ENCODE peak calls at places on chromosomes 2 and 18, in four cellular contexts. D, H, J and U are unnamed samples.

GRCh38 chr2:186590538-186591441 is 934 bp downstream of the ITGAV start:
- DNase-seq in D (peak; percentile 36), J (peak; percentile 54), H (peak; percentile 3), U (peak; percentile 57)

GRCh38 chr2:207202645-207203044 is 36.9 kb upstream of the KLF7 start:
- DNase-seq in D (peak; percentile 28), J (peak; percentile 79), H (no peak), U (peak; percentile 86)

GRCh38 chr2:237894396-237894979 is 35.1 kb downstream of the RAMP1 start:
- DNase-seq in J (no peak), D (no peak), H (no peak), U (no peak)

GRCh38 chr2:171963198-171963597 is 36.6 kb upstream of the METAP1D start:
- DNase-seq in H (no peak), D (no peak), J (peak; percentile 6), U (no peak)

GRCh38 chr2:224469374-224469964 is 67.6 kb upstream of the FAM124B start:
- DNase-seq in D (no peak), J (no peak), H (no peak), U (peak; percentile 41)

GRCh38 chr2:111905990-111906735 is 7.8 kb downstream of the MERTK start:
- DNase-seq in H (peak; percentile 57), D (peak; percentile 55), J (peak; percentile 43), U (no peak)

GRCh38 chr18:10514621-10515020 is 11.2 kb upstream of the NAPG start:
- DNase-seq in D (no peak), J (no peak), H (no peak), U (no peak)

GRCh38 chr2:219461061-219461514 is 26.4 kb downstream of the SPEG start:
- DNase-seq in H (peak; percentile 18), D (no peak), J (peak; percentile 33), U (peak; percentile 61)

GRCh38 chr2:100106460-100106859 is 35.9 kb downstream of the AFF3 start:
- DNase-seq in J (peak; percentile 45), H (no peak), D (no peak), U (peak; percentile 70)

GRCh38 chr18:9643549-9643948 is 29.2 kb upstream of the PPP4R1 start:
- DNase-seq in H (no peak), D (no peak), J (peak; percentile 49), U (peak; percentile 96)

GRCh38 chr18:54296017-54296416 is 26.7 kb downstream of the POLI start:
- DNase-seq in H (no peak), D (no peak), J (peak; percentile 19), U (peak; percentile 45)

GRCh38 chr2:169696381-169696780 is 2.1 kb downstream of the PHOSPHO2 start:
- DNase-seq in J (no peak), H (no peak), D (no peak), U (no peak)

GRCh38 chr2:223090081-223090480 is 38.1 kb downstream of the KCNE4 start:
- DNase-seq in H (no peak), D (no peak), J (no peak), U (no peak)

GRCh38 chr18:79982736-79983135 is 5.6 kb downstream of the TXNL4A start:
- DNase-seq in D (no peak), J (no peak), H (no peak), U (no peak)

GRCh38 chr2:218387369-218388194 is 5.5 kb downstream of the SLC11A1 start:
- DNase-seq in H (no peak), D (no peak), J (peak; percentile 79), U (peak; percentile 89)

GRCh38 chr2:37052600-37053332 is 31.4 kb downstream of the HEATR5B start:
- DNase-seq in D (no peak), J (no peak), H (no peak), U (no peak)

GRCh38 chr2:54771166-54771565 is 47.7 kb downstream of the EML6 start:
- DNase-seq in D (no peak), J (no peak), H (no peak), U (no peak)

GRCh38 chr2:57373530-57373929 is 673.1 kb upstream of the VRK2 start:
- DNase-seq in D (no peak), J (no peak), H (no peak), U (no peak)

GRCh38 chr2:214542251-214542650 is 131.4 kb downstream of the VWC2L start:
- DNase-seq in D (no peak), H (no peak), J (no peak), U (no peak)

GRCh38 chr2:66469219-66469902 is 34.4 kb downstream of the MEIS1 start:
- DNase-seq in D (no peak), J (no peak), H (no peak), U (peak; percentile 8)

GRCh38 chr2:226796840-226797288 is 2.8 kb downstream of the IRS1 start:
- DNase-seq in J (no peak), H (peak; percentile 38), D (no peak), U (no peak)

GRCh38 chr2:232571026-232571474 is 20.6 kb downstream of the EIF4E2 start:
- DNase-seq in D (no peak), H (no peak), J (no peak), U (no peak)

GRCh38 chr2:33267745-33268144 is 208.7 kb upstream of the RASGRP3 start:
- DNase-seq in H (no peak), J (no peak), D (no peak), U (no peak)

GRCh38 chr2:152974146-152974545 is 255.7 kb downstream of the ARL6IP6 start:
- DNase-seq in J (no peak), H (no peak), D (no peak), U (no peak)

GRCh38 chr2:54641988-54642387 is 81.5 kb upstream of the EML6 start:
- DNase-seq in J (no peak), H (no peak), D (no peak), U (no peak)

GRCh38 chr2:168738057-168738456 is 64.4 kb upstream of the NOSTRIN start:
- DNase-seq in H (no peak), D (no peak), J (no peak), U (no peak)

GRCh38 chr18:47118986-47119385 is 31.3 kb downstream of the HDHD2 start:
- DNase-seq in D (no peak), H (no peak), J (no peak), U (no peak)

GRCh38 chr2:140177081-140177480 is 1396.9 kb upstream of the NXPH2 start:
- DNase-seq in D (no peak), J (no peak), H (no peak), U (no peak)

GRCh38 chr2:140173790-140174189 is 1393.6 kb upstream of the NXPH2 start:
- DNase-seq in D (no peak), J (no peak), H (no peak), U (no peak)

GRCh38 chr2:140183056-140183765 is 1403.0 kb upstream of the NXPH2 start:
- DNase-seq in H (no peak), J (no peak), D (no peak), U (no peak)

GRCh38 chr2:140178224-140178623 is 1398.0 kb upstream of the NXPH2 start:
- DNase-seq in J (no peak), H (no peak), D (no peak), U (no peak)
- TF ChIP-seq EZH2phosphoT487 in J (no peak), H (no peak), D (no peak), U (no peak)

GRCh38 chr18:73462092-73462491 is 594.3 kb upstream of the NETO1 start:
- DNase-seq in D (no peak), H (no peak), J (no peak), U (no peak)

GRCh38 chr18:73461780-73462059 is 593.9 kb upstream of the NETO1 start:
- DNase-seq in J (no peak), D (no peak), H (no peak), U (no peak)

GRCh38 chr18:73456643-73457042 is 588.9 kb upstream of the NETO1 start:
- DNase-seq in J (no peak), D (no peak), H (no peak), U (no peak)

GRCh38 chr18:73461038-73461779 is 593.4 kb upstream of the NETO1 start:
- DNase-seq in H (no peak), J (peak; percentile 36), D (no peak), U (peak; percentile 5)

GRCh38 chr18:73458186-73458964 is 590.6 kb upstream of the NETO1 start:
- DNase-seq in D (no peak), H (no peak), J (no peak), U (no peak)
- TF ChIP-seq EZH2phosphoT487 in D (no peak), H (no peak), J (no peak), U (no peak)

GRCh38 chr18:58253871-58254270 is 209.8 kb downstream of the NEDD4L start:
- DNase-seq in J (no peak), D (no peak), H (no peak), U (no peak)

GRCh38 chr18:58253318-58253717 is 209.3 kb downstream of the NEDD4L start:
- DNase-seq in H (no peak), J (no peak), D (no peak), U (no peak)

GRCh38 chr18:58255701-58256311 is 211.8 kb downstream of the NEDD4L start:
- DNase-seq in D (no peak), H (no peak), J (no peak), U (no peak)

GRCh38 chr18:58256316-58257080 is 212.5 kb downstream of the NEDD4L start:
- DNase-seq in J (no peak), D (no peak), H (no peak), U (no peak)

DNA sequence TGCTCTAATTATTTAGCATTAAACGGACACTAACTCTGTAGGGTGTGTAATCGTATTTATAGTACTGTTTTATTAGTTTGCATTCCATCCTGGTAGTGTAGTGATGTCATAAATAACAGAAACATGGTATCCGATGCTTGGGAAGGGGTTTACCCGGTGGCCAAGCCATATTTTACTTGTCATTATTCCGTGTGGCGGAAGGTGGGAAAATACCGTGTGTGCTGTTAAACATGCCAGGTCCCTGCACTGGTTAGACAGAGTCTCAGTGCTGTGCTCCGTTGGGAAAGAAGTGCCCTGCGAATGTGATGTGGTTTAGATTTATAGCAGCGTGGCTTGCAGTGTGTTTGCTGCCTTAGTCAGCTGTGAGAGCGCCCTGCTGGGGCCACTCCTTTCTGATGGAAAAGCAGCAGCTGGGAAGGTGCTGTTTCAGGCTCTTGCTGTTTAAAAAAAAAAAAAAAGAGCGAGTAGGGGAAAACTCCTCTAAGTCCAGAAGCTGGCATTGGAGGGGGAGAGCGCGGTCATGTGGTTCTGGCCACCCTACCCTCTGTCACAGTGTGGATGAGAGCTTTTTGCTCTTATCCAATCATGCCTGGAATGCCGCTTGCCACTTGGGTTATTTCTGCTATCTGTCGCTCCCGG is 211.0 kb downstream of the NEDD4L start:
- DNase-seq in H (no peak), J (peak; percentile 50), D (no peak), U (peak; percentile 83)
- TF ChIP-seq EZH2phosphoT487 in H (no peak), J (no peak), D (no peak), U (no peak)

GRCh38 chr2:7010376-7010775 is 93.2 kb downstream of the RNF144A start:
- DNase-seq in D (no peak), H (no peak), J (no peak), U (no peak)
- TF ChIP-seq EZH2phosphoT487 in D (no peak), H (no peak), J (no peak), U (no peak)

GRCh38 chr2:64819774-64820688 is 166.3 kb upstream of the SERTAD2 start:
- DNase-seq in J (no peak), H (peak; percentile 51), D (peak; percentile 49), U (no peak)
- TF ChIP-seq EZH2phosphoT487 in J (no peak), H (no peak), D (no peak), U (no peak)

GRCh38 chr18:41059126-41059415 is 896.0 kb upstream of the PIK3C3 start:
- DNase-seq in J (no peak), H (no peak), D (no peak), U (no peak)

GRCh38 chr18:41052625-41053024 is 902.4 kb upstream of the PIK3C3 start:
- DNase-seq in H (no peak), J (no peak), D (no peak), U (no peak)

GRCh38 chr18:41060967-41061366 is 894.1 kb upstream of the PIK3C3 start:
- DNase-seq in H (no peak), D (no peak), J (no peak), U (no peak)

GRCh38 chr18:41058351-41059125 is 896.5 kb upstream of the PIK3C3 start:
- DNase-seq in D (no peak), J (no peak), H (no peak), U (no peak)
- TF ChIP-seq EZH2phosphoT487 in D (no peak), J (no peak), H (no peak), U (no peak)